ENCODE peak calls at places on chromosomes 16 and 17, in four cellular contexts. One of them, this sample, is unnamed.

GRCh38 chr17:80474231-80474932 is 2.0 kb downstream of the NPTX1 start:
- DNase-seq in NCI-H2107: no peak
- DNase-seq in left ventricle myocardium superior: no peak
- DNase-seq in retina: no peak
- DNase-seq in this sample: no peak

GRCh38 chr16:1771864-1772361 is 570 bp upstream of the NME3 start:
- DNase-seq in NCI-H2107: no peak
- DNase-seq in left ventricle myocardium superior: no peak
- DNase-seq in retina: no peak
- DNase-seq in this sample: no peak

GRCh38 chr16:66503030-66503429 is 46.9 kb downstream of the TK2 start:
- DNase-seq in NCI-H2107: no peak
- DNase-seq in left ventricle myocardium superior: peak
- DNase-seq in retina: no peak
- DNase-seq in this sample: no peak

GRCh38 chr16:54504372-54504771 is 217.8 kb upstream of the IRX3 start:
- DNase-seq in NCI-H2107: no peak
- DNase-seq in left ventricle myocardium superior: no peak
- DNase-seq in retina: no peak
- DNase-seq in this sample: no peak

GRCh38 chr16:11089504-11090124 is 145.2 kb downstream of the CLEC16A start:
- DNase-seq in NCI-H2107: no peak
- DNase-seq in left ventricle myocardium superior: no peak
- DNase-seq in retina: no peak
- DNase-seq in this sample: no peak

GRCh38 chr17:58273453-58274104 is 7.2 kb downstream of the MPO start:
- DNase-seq in NCI-H2107: no peak
- DNase-seq in left ventricle myocardium superior: no peak
- DNase-seq in retina: no peak
- DNase-seq in this sample: no peak

GRCh38 chr17:73343739-73344454 is 32.1 kb upstream of the CDC42EP4 start:
- DNase-seq in NCI-H2107: no peak
- DNase-seq in left ventricle myocardium superior: no peak
- DNase-seq in retina: no peak
- DNase-seq in this sample: no peak

GRCh38 chr16:30491744-30492308 is 19.3 kb downstream of the ITGAL start:
- DNase-seq in NCI-H2107: no peak
- DNase-seq in left ventricle myocardium superior: no peak
- DNase-seq in retina: no peak
- DNase-seq in this sample: no peak

GRCh38 chr17:53765609-53766008 is 57.1 kb upstream of the KIF2B start:
- DNase-seq in NCI-H2107: no peak
- DNase-seq in left ventricle myocardium superior: no peak
- DNase-seq in retina: no peak
- DNase-seq in this sample: no peak

GRCh38 chr16:85302018-85302847 is 190.0 kb upstream of the CIBAR2 start:
- DNase-seq in NCI-H2107: no peak
- DNase-seq in left ventricle myocardium superior: no peak
- DNase-seq in retina: peak
- DNase-seq in this sample: no peak

GRCh38 chr17:48483004-48483403 is 47.8 kb downstream of the HOXB1 start:
- DNase-seq in NCI-H2107: no peak
- DNase-seq in left ventricle myocardium superior: no peak
- DNase-seq in retina: no peak
- DNase-seq in this sample: no peak

GRCh38 chr16:16974192-16974591 is 496.6 kb downstream of the XYLT1 start:
- DNase-seq in NCI-H2107: no peak
- DNase-seq in left ventricle myocardium superior: no peak
- DNase-seq in retina: no peak
- DNase-seq in this sample: no peak

GRCh38 chr16:427295-427694 is 1.8 kb downstream of the RAB11FIP3 start:
- DNase-seq in NCI-H2107: no peak
- DNase-seq in left ventricle myocardium superior: no peak
- DNase-seq in retina: no peak
- DNase-seq in this sample: no peak

GRCh38 chr17:75065562-75066151 is 18.6 kb downstream of the KCTD2 start:
- DNase-seq in NCI-H2107: no peak
- DNase-seq in left ventricle myocardium superior: no peak
- DNase-seq in retina: no peak
- DNase-seq in this sample: no peak

GRCh38 chr17:40554646-40555295 is 10.5 kb downstream of the CCR7 start:
- DNase-seq in NCI-H2107: no peak
- DNase-seq in left ventricle myocardium superior: no peak
- DNase-seq in retina: no peak
- DNase-seq in this sample: no peak

GRCh38 chr17:5237541-5238016 is 2.9 kb upstream of the SCIMP start:
- DNase-seq in NCI-H2107: no peak
- DNase-seq in left ventricle myocardium superior: no peak
- DNase-seq in retina: peak
- DNase-seq in this sample: no peak

GRCh38 chr17:28494445-28495188 is 11.5 kb upstream of the FOXN1 start:
- DNase-seq in NCI-H2107: peak
- DNase-seq in left ventricle myocardium superior: peak
- DNase-seq in retina: peak
- DNase-seq in this sample: peak